ENCODE peak calls at places on chromosome 22, in six cellular contexts. W is cardiac muscle cell, Z is RPMI7951, F is small intestine, U is NAMALWA, O is SHP77. V is an unnamed sample.

GRCh38 chr22:19756288-19757128 is 4.1 kb upstream of the TBX1 start:
- DNase-seq in W (no peak), Z (peak; percentile 27), F (peak; percentile 73), U (peak; percentile 49), O (peak; percentile 30), V (peak; percentile 75)

GRCh38 chr22:49877642-49878041 is 24.0 kb downstream of the ZBED4 start:
- DNase-seq in W (no peak), Z (no peak), F (no peak), U (no peak), O (no peak), V (no peak)

GRCh38 chr22:22244337-22245250 is at the start of gene VPREB1:
- DNase-seq in W (no peak), Z (no peak), F (no peak), U (peak; percentile 60), O (no peak), V (no peak)

GRCh38 chr22:22060200-22061084 is 77.9 kb upstream of the TOP3B start:
- DNase-seq in W (peak; percentile 53), Z (no peak), F (peak; percentile 27), U (peak; percentile 72), O (peak; percentile 18), V (peak; percentile 61)

GRCh38 chr22:44129614-44129976 is 51.1 kb upstream of the PARVG start:
- DNase-seq in W (peak; percentile 33), Z (peak; percentile 70), F (no peak), U (no peak), O (peak; percentile 54), V (no peak)

GRCh38 chr22:30882181-30882771 is 86.3 kb downstream of the MORC2 start:
- DNase-seq in W (no peak), Z (no peak), F (peak; percentile 51), U (no peak), O (no peak), V (no peak)

GRCh38 chr22:19872779-19873137 is 18.1 kb upstream of the GNB1L start:
- DNase-seq in W (no peak), Z (no peak), F (no peak), U (no peak), O (no peak), V (no peak)

GRCh38 chr22:45750626-45751025 is 79.0 kb downstream of the ATXN10 start:
- DNase-seq in W (no peak), Z (no peak), F (no peak), U (no peak), O (no peak), V (no peak)

GRCh38 chr22:43851058-43851978 is 11.0 kb downstream of the SULT4A1 start:
- DNase-seq in W (no peak), Z (no peak), F (no peak), U (no peak), O (no peak), V (no peak)

GRCh38 chr22:45329536-45329936 is 19.8 kb downstream of the FAM118A start:
- DNase-seq in W (no peak), Z (no peak), F (no peak), U (no peak), O (peak; percentile 97), V (no peak)

GRCh38 chr22:38756631-38757463 is 1.0 kb upstream of the SUN2 start:
- DNase-seq in W (no peak), Z (no peak), F (no peak), U (peak; percentile 39), O (no peak), V (no peak)

GRCh38 chr22:39603345-39603744 is 32.8 kb downstream of the CACNA1I start:
- DNase-seq in W (no peak), Z (no peak), F (no peak), U (no peak), O (no peak), V (no peak)

V was measured in MCF 10A.